ENCODE peak calls at places on chromosomes 3 and 15, in four cellular contexts. R is GM19239, H is AG09309, A is AG08396. O is an unnamed sample.

GRCh38 chr3:170809021-170809974 is 60.7 kb downstream of the RPL22L1 start:
- DNase-seq in A (peak; percentile 57), H (no peak), R (peak; percentile 14), O (no peak)

GRCh38 chr15:72968531-72968922 is 83.7 kb upstream of the NEO1 start:
- DNase-seq in H (no peak), A (no peak), R (no peak), O (no peak)

GRCh38 chr3:128237348-128238099 is 84.2 kb downstream of the EEFSEC start:
- DNase-seq in H (no peak), A (no peak), R (no peak), O (no peak)

GRCh38 chr3:52773361-52774065 is 2.8 kb upstream of the NEK4 start:
- DNase-seq in A (no peak), R (no peak), H (no peak), O (no peak)

GRCh38 chr3:50264964-50265485 is 3.9 kb upstream of the SEMA3B start:
- DNase-seq in R (no peak), A (no peak), H (no peak), O (no peak)

GRCh38 chr3:187223799-187224198 is 26.5 kb downstream of the RTP1 start:
- DNase-seq in A (no peak), R (no peak), H (no peak), O (no peak)

GRCh38 chr3:62622553-62623174 is 249.3 kb upstream of the FEZF2 start:
- DNase-seq in H (no peak), R (peak; percentile 9), A (peak; percentile 41), O (no peak)

GRCh38 chr3:151673974-151674373 is 59.8 kb upstream of the AADACL2 start:
- DNase-seq in A (no peak), H (no peak), R (no peak), O (no peak)

GRCh38 chr15:101026686-101027272 is 107.6 kb downstream of the LRRK1 start:
- DNase-seq in H (no peak), A (no peak), R (no peak), O (no peak)

GRCh38 chr3:114867828-114868498 is 279.1 kb downstream of the ZBTB20 start:
- DNase-seq in H (no peak), R (no peak), A (no peak), O (no peak)

GRCh38 chr3:12948891-12949711 is 107.7 kb upstream of the RPL32 start:
- DNase-seq in A (peak; percentile 57), R (peak; percentile 58), H (no peak), O (peak; percentile 27)

GRCh38 chr3:50322386-50323091 is at the start of gene HYAL2:
- DNase-seq in H (no peak), A (no peak), R (no peak), O (no peak)

GRCh38 chr15:62786123-62786825 is 256.3 kb upstream of the TPM1 start:
- DNase-seq in R (no peak), A (no peak), H (no peak), O (no peak)

GRCh38 chr3:45023675-45024074 is 2.4 kb upstream of the CLEC3B start:
- DNase-seq in A (no peak), R (no peak), H (no peak), O (no peak)

GRCh38 chr15:91049378-91050127 is 27.2 kb upstream of the VPS33B start:
- DNase-seq in A (peak; percentile 66), H (peak; percentile 27), R (peak; percentile 18), O (peak; percentile 20)